ENCODE peak calls at places on chromosome 22, in five cellular contexts. N, U, T, J and C are unnamed samples. For H3K4me1, the result is how much of the 10 kb centered on the place peaks cover.

GRCh38 chr22:17077255-17077654 is 7.5 kb upstream of the IL17RA start:
- DNase-seq in N (peak), U (peak), T (no peak), J (no peak), C (no peak)

GRCh38 chr22:47282851-47283250 is 520.4 kb downstream of the TBC1D22A start:
- DNase-seq in N (no peak), U (no peak), T (no peak), J (no peak), C (no peak)

GRCh38 chr22:17754233-17754925 is 19.9 kb downstream of the BID start:
- DNase-seq in N (no peak), U (no peak), T (no peak), J (no peak), C (no peak)

GRCh38 chr22:25775501-25775900 is 33.5 kb downstream of the MYO18B start:
- DNase-seq in N (peak), U (no peak), T (no peak), J (no peak), C (no peak)

GRCh38 chr22:26648011-26648497 is 9.3 kb upstream of the MIAT start:
- DNase-seq in N (no peak), U (no peak), T (no peak), J (no peak), C (no peak)

GRCh38 chr22:28024422-28024888 is 105.4 kb upstream of the PITPNB start:
- DNase-seq in N (no peak), U (no peak), T (no peak), J (no peak), C (no peak)

GRCh38 chr22:19149047-19149883 is 827 bp downstream of the GSC2 start:
- DNase-seq in N (peak), U (no peak), T (no peak), J (no peak), C (no peak)

GRCh38 chr22:20299736-20300136 is 20.1 kb downstream of the DGCR6L start:
- DNase-seq in N (no peak), U (no peak), T (no peak), J (no peak), C (no peak)

GRCh38 chr22:36839356-36840073 is 21.3 kb upstream of the NCF4 start:
- DNase-seq in N (peak), U (no peak), T (no peak), J (no peak), C (no peak)

GRCh38 chr22:48837341-48837935 is 990.2 kb downstream of the BRD1 start:
- DNase-seq in N (peak), U (no peak), T (no peak), J (no peak), C (no peak)

GRCh38 chr22:35070451-35071093 is 4.6 kb downstream of the ISX start:
- DNase-seq in N (no peak), U (no peak), T (no peak), J (no peak), C (no peak)

GRCh38 chr22:30859714-30860095 is 108.9 kb downstream of the MORC2 start:
- DNase-seq in N (no peak), U (no peak), T (no peak), J (no peak), C (peak)

GRCh38 chr22:50307891-50308596 is 598 bp upstream of the PLXNB2 start:
- DNase-seq in N (no peak), U (peak), T (no peak), J (no peak), C (no peak)
- H3K4me1 ChIP-seq in N (under half), U (under half), T (under half), J (under half), C (under half)

DNA sequence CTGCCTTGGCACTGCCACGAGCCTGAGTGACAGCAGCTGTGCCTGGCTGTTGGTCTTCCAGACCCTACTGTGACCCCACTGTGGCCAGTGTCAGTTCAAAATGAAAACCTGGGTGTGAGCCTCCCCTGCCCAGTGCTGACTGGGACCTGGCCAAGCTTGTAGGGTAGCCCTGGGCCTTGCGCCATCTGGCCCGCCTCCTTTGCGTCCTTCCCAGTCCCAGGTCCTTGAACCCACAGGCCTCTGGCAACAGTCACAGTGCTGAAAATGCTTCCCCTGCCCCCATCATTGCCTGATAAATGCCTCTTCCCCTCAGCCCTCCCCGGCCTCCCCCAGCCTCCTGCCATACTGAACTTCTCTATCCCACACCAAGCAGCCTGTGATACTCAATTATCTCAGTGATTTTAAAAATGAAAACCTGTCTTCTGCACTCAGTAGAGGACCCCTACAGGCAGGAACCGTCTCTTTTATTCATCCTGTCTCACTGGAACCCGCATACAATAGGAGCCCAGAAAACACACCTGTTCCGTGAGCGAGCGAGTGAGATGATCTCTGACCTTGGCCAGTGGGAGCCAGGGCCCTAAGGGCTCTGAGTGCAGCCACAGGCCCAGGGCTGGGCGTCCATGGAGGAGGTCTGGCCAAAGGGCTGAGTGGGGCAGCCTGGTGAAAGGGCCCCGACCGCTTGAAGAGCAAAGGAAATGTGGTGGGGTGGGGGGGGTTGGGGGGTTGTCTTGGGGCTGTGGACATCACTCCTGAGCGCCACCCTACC is 49.6 kb upstream of the TTLL12 start:
- DNase-seq in N (no peak), U (no peak), T (no peak), J (peak), C (no peak)
- H3K4me1 ChIP-seq in N (under half), U (under half), T (under half), J (under half), C (under half)

GRCh38 chr22:39151329-39151975 is 1.0 kb downstream of the CBX7 start:
- DNase-seq in N (no peak), U (no peak), T (no peak), J (peak), C (no peak)

GRCh38 chr22:39149915-39150847 is 2.3 kb downstream of the CBX7 start:
- DNase-seq in N (no peak), U (no peak), T (no peak), J (peak), C (no peak)

GRCh38 chr22:39152511-39153219 is at the start of gene CBX7:
- DNase-seq in N (peak), U (peak), T (peak), J (peak), C (peak)

GRCh38 chr22:39152024-39152510 is 413 bp downstream of the CBX7 start:
- DNase-seq in N (no peak), U (no peak), T (no peak), J (no peak), C (no peak)

DNA sequence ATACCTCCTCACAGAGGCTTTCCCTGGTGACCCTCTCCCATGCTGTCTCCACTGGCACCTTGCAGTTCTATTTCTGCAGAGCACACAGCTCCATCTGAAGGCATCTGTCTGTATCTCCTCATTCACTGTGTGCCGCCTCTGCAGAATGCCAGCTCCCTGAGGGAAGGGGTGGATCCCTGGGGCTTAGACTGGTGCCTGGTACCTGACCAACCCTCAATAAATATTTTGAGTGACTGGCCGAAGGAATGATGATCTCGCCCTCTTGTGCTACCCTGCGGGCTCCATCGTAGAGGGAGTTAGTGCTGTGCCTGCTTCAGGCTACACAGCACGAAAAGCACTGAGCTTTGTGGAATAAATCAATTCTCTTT is 1.6 kb downstream of the CBX7 start:
- DNase-seq in N (no peak), U (no peak), T (no peak), J (peak), C (peak)
- H3K4me1 ChIP-seq in N (under half), U (under half), T (half or more), J (under half), C (under half)

GRCh38 chr22:45511847-45512261 is 9.2 kb downstream of the FBLN1 start:
- DNase-seq in N (peak), U (peak), T (no peak), J (peak), C (peak)
- H3K4me1 ChIP-seq in N (under half), U (half or more), T (under half), J (under half), C (under half)

DNA sequence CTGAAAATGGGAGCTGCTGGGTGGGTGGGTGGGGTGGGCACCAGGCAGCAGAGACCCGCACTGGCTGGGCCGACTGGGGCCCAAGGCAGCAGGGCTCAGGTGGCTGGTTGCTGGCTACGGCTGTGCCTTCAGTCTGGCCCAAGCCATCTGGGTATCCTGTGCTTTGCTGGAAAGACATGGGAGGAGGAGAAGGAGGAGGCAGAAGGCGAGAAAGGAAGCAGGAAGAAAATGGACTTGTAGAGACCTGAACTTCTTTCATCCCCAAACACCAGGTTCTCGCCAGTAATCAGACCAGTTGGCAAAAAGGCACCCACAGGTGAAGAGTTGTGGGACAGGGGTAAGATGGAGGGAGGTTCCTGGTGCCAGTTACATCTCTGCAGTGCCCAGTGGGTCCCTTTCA is 78.8 kb downstream of the IGLL1 start:
- DNase-seq in N (no peak), U (no peak), T (no peak), J (no peak), C (no peak)
- H3K4me1 ChIP-seq in N (under half), U (under half), T (under half), J (under half), C (under half)

GRCh38 chr22:46119093-46119728 is 31.1 kb upstream of the PPARA start:
- DNase-seq in N (no peak), U (no peak), T (no peak), J (no peak), C (no peak)
- H3K4me1 ChIP-seq in N (under half), U (under half), T (under half), J (under half), C (under half)

DNA sequence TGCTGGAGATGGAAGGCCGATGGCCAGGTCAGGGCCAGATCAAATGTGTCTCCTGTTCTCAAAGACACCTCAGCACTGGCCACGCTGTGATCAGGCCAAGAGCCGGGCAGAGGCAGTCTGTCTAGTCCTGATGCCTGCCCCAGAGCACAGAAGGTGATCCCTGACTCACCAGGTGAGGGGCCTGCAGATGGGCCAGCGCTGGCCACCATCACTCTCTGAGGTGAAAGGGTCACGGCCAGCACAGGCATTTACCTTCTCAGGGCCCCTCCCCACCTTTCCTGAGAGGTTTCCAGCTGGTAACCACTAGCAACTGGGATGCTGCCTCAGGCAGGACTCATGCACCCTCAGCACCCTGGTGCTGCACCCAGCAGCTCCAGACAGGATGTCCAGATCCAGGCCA is 2.9 kb downstream of the SBF1 start:
- DNase-seq in N (no peak), U (no peak), T (no peak), J (no peak), C (no peak)
- H3K4me1 ChIP-seq in N (under half), U (under half), T (half or more), J (under half), C (under half)